ENCODE peak calls at places on chromosomes 3 and 15, in ten cellular contexts. H is lung; Z is naive thymus-derived CD4-positive, alpha-beta T cell; V is colonic mucosa; R is Caco-2; X is ascending aorta; F is adrenal gland; N is heart left ventricle; Q is IMR-90; J is adipocyte. U is an unnamed sample. For H3K9me3 and H3K4me1, the result is how much of the 10 kb centered on the place peaks cover.

GRCh38 chr3:112231727-112232126 is 62.3 kb downstream of the SLC9C1 start:
- DNase-seq in N (no peak), F (no peak), Q (no peak), Z (no peak), R (no peak), J (no peak), H (no peak), V (no peak), X (no peak), U (no peak)

GRCh38 chr3:131501949-131502348 is 822 bp downstream of the MRPL3 start:
- DNase-seq in J (no peak), H (no peak), X (no peak), N (no peak), V (no peak), Q (no peak), R (no peak), Z (no peak), F (no peak), U (no peak)

GRCh38 chr3:191355406-191355805 is 25.1 kb upstream of the UTS2B start:
- DNase-seq in Q (no peak), V (no peak), X (no peak), R (no peak), J (no peak), Z (no peak), H (no peak), F (no peak), N (no peak), U (no peak)

GRCh38 chr15:79990280-79990996 is 19.4 kb upstream of the BCL2A1 start:
- DNase-seq in Q (no peak), R (no peak), X (no peak), F (no peak), V (no peak), J (no peak), H (no peak), Z (no peak), N (no peak), U (no peak)

GRCh38 chr3:149954812-149955211 is 15.9 kb downstream of the PFN2 start:
- DNase-seq in X (no peak), V (no peak), Q (no peak), F (no peak), Z (no peak), J (peak), N (no peak), H (no peak), R (no peak), U (no peak)

GRCh38 chr3:58585994-58586393 is 8.8 kb upstream of the FAM107A start:
- DNase-seq in X (no peak), F (no peak), H (no peak), J (no peak), N (no peak), V (no peak), Z (no peak), R (no peak), Q (no peak), U (peak)

GRCh38 chr15:31261266-31262142 is 65.1 kb upstream of the KLF13 start:
- DNase-seq in N (no peak), H (no peak), F (peak), Z (no peak), R (peak), J (no peak), V (peak), X (no peak), Q (no peak), U (peak)

GRCh38 chr3:150081084-150081483 is 110.4 kb upstream of the PFN2 start:
- DNase-seq in V (no peak), Q (peak), Z (no peak), N (no peak), F (no peak), R (no peak), H (no peak), J (peak), X (no peak), U (no peak)

GRCh38 chr3:38028621-38029361 is 651 bp downstream of the PLCD1 start:
- DNase-seq in N (peak), F (peak), Q (no peak), V (peak), X (no peak), R (no peak), H (no peak), J (peak), Z (no peak), U (peak)

GRCh38 chr3:24344784-24345439 is 149.7 kb downstream of the THRB start:
- DNase-seq in N (no peak), R (no peak), J (no peak), V (no peak), H (no peak), X (no peak), Z (no peak), F (no peak), Q (peak), U (no peak)

GRCh38 chr3:170914690-170915089 is 6.3 kb upstream of the EIF5A2 start:
- DNase-seq in N (no peak), V (no peak), Z (no peak), X (no peak), R (no peak), F (no peak), J (peak), H (no peak), Q (peak), U (no peak)

GRCh38 chr3:50237133-50237651 is 1.2 kb downstream of the GNAI2 start:
- DNase-seq in Q (no peak), R (no peak), F (peak), X (no peak), J (peak), N (peak), H (peak), Z (no peak), V (no peak), U (peak)

GRCh38 chr3:34053631-34054030 is 255.2 kb downstream of the PDCD6IP start:
- DNase-seq in F (no peak), J (peak), Q (peak), V (no peak), Z (no peak), R (no peak), X (no peak), H (no peak), N (no peak), U (no peak)

GRCh38 chr3:186815490-186815889 is 9.2 kb upstream of the RFC4 start:
- DNase-seq in Q (peak), N (no peak), J (peak), Z (no peak), V (no peak), H (no peak), R (no peak), F (no peak), X (no peak), U (no peak)

GRCh38 chr3:43038010-43038409 is 58.9 kb downstream of the GASK1A start:
- DNase-seq in V (no peak), Q (no peak), F (no peak), H (no peak), J (no peak), R (no peak), N (no peak), X (no peak), Z (no peak), U (no peak)

GRCh38 chr3:195041871-195042740 is 228.9 kb downstream of the XXYLT1 start:
- DNase-seq in F (no peak), J (no peak), Q (no peak), N (no peak), X (no peak), Z (no peak), R (no peak), H (no peak), V (no peak), U (peak)

GRCh38 chr3:33437556-33438283 is 2.5 kb downstream of the UBP1 start:
- DNase-seq in J (peak), V (peak), Q (peak), Z (no peak), F (peak), N (peak), H (peak), R (no peak), X (no peak), U (no peak)

GRCh38 chr3:147613710-147614109 is 204.5 kb downstream of the ZIC1 start:
- DNase-seq in R (no peak), J (no peak), N (no peak), V (no peak), Q (no peak), H (no peak), X (no peak), F (no peak), Z (no peak), U (no peak)

GRCh38 chr3:128297401-128298138 is 144.3 kb downstream of the EEFSEC start:
- DNase-seq in R (no peak), Z (no peak), J (peak), X (no peak), F (no peak), H (no peak), V (peak), Q (peak), N (no peak), U (no peak)

GRCh38 chr15:80682201-80682600 is 12.9 kb upstream of the ABHD17C start:
- DNase-seq in J (no peak), X (no peak), H (no peak), Z (no peak), V (peak), N (no peak), Q (no peak), F (no peak), R (no peak), U (no peak)

GRCh38 chr3:24242012-24242698 is 252.5 kb downstream of the THRB start:
- DNase-seq in X (no peak), Q (peak), H (no peak), R (no peak), Z (no peak), V (no peak), N (no peak), F (peak), J (peak), U (no peak)

GRCh38 chr15:79682285-79682684 is 214.5 kb downstream of the MTHFS start:
- DNase-seq in R (no peak), F (peak), H (no peak), J (peak), X (no peak), V (no peak), N (peak), Z (no peak), Q (peak), U (peak)

GRCh38 chr15:66842710-66843441 is 140.8 kb downstream of the SMAD6 start:
- DNase-seq in N (peak), F (peak), X (no peak), V (peak), Q (peak), J (peak), Z (no peak), R (peak), H (peak), U (peak)

GRCh38 chr3:132231633-132232032 is 85.6 kb upstream of the ACP3 start:
- DNase-seq in X (no peak), H (no peak), J (peak), N (no peak), F (no peak), R (no peak), V (no peak), Q (peak), Z (no peak), U (no peak)

GRCh38 chr15:47366884-47367283 is 350.4 kb upstream of the SEMA6D start:
- DNase-seq in Q (peak), R (no peak), Z (no peak), H (no peak), F (no peak), N (no peak), V (no peak), X (no peak), J (no peak), U (no peak)

GRCh38 chr15:29125382-29126207 is 144.0 kb downstream of the NSMCE3 start:
- DNase-seq in J (no peak), Z (no peak), F (no peak), Q (no peak), X (no peak), H (no peak), N (peak), R (no peak), V (no peak), U (peak)

GRCh38 chr3:99783009-99783573 is 34.6 kb upstream of the CMSS1 start:
- DNase-seq in Q (peak), Z (no peak), H (no peak), X (no peak), R (no peak), V (no peak), N (no peak), F (no peak), J (peak), U (no peak)

GRCh38 chr3:67458406-67458805 is 196.0 kb downstream of the SUCLG2 start:
- DNase-seq in X (no peak), V (no peak), N (no peak), F (no peak), J (peak), Q (peak), H (no peak), Z (no peak), R (no peak), U (no peak)

GRCh38 chr15:59138243-59138642 is 33.3 kb downstream of the CCNB2 start:
- DNase-seq in Z (peak), V (peak), N (no peak), H (no peak), X (no peak), R (peak), J (peak), F (peak), Q (peak), U (no peak)

GRCh38 chr15:91118796-91119590 is 18.9 kb downstream of the SV2B start:
- DNase-seq in R (no peak), Q (no peak), V (no peak), Z (no peak), J (no peak), X (no peak), N (no peak), H (no peak), F (no peak), U (no peak)

GRCh38 chr3:46516521-46516920 is 18.7 kb downstream of the RTP3 start:
- DNase-seq in X (no peak), R (no peak), Z (no peak), V (no peak), F (no peak), Q (no peak), N (no peak), J (no peak), H (no peak), U (no peak)

GRCh38 chr3:160635213-160635612 is 41.7 kb upstream of the ARL14 start:
- DNase-seq in J (no peak), X (no peak), R (no peak), Z (no peak), H (no peak), F (no peak), N (no peak), Q (no peak), V (no peak), U (no peak)

GRCh38 chr3:36124118-36124796 is 256.0 kb upstream of the STAC start:
- DNase-seq in N (no peak), X (no peak), Z (no peak), R (peak), F (peak), Q (peak), V (no peak), H (no peak), J (peak), U (no peak)

GRCh38 chr15:82611348-82611747 is 35.8 kb downstream of the CPEB1 start:
- DNase-seq in R (no peak), Q (no peak), X (no peak), J (no peak), N (no peak), V (no peak), Z (no peak), H (no peak), F (no peak), U (no peak)

GRCh38 chr3:37909067-37909911 is 47.6 kb downstream of the CTDSPL start:
- DNase-seq in N (no peak), H (no peak), F (no peak), R (no peak), Z (no peak), J (no peak), V (no peak), Q (peak), X (no peak), U (no peak)

GRCh38 chr3:124772081-124772831 is 42.0 kb downstream of the UMPS start:
- DNase-seq in Z (no peak), J (peak), H (no peak), Q (peak), X (no peak), F (peak), V (peak), R (no peak), N (peak), U (peak)

GRCh38 chr3:193114431-193115340 is 126.3 kb upstream of the PLAAT1 start:
- DNase-seq in Q (no peak), X (no peak), N (no peak), Z (no peak), R (no peak), H (no peak), J (no peak), V (no peak), F (no peak), U (no peak)

DNA sequence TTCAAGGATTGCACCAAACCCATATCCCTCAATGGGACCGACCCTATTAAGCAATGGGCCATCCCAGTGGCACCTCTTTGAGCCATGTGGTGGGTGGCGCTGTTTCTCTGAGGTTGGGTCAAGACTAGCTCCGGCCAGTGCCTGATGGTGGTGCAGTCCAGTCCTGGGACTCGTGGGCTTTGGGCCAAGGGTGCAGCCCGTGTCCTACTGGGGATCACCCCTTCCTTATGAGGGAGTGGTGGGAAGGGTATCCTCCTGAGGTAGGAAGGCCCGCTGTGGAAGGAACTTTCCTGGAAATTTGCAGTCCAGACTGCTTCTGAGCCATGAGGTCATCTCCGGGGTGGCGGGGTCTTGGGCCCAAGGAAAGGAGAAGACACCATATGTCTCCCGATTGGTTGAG is 231.6 kb downstream of the SNRPN start:
- DNase-seq in J (no peak), X (no peak), H (no peak), V (no peak), Z (no peak), R (no peak), Q (no peak), N (peak), F (no peak), U (no peak)
- H3K9me3 ChIP-seq in J (under half), X (under half), H (under half), V (under half), Z (under half), R (half or more), Q (half or more), N (under half), F (under half), U (under half)

GRCh38 chr15:63514533-63514943 is 10.1 kb downstream of the USP3 start:
- DNase-seq in F (peak), Z (no peak), N (no peak), Q (peak), H (no peak), R (no peak), X (no peak), J (peak), V (no peak), U (no peak)
- H3K4me1 ChIP-seq in F (half or more), Z (half or more), N (half or more), Q (under half), H (under half), R (under half), X (under half), J (half or more), V (under half), U (under half)

DNA sequence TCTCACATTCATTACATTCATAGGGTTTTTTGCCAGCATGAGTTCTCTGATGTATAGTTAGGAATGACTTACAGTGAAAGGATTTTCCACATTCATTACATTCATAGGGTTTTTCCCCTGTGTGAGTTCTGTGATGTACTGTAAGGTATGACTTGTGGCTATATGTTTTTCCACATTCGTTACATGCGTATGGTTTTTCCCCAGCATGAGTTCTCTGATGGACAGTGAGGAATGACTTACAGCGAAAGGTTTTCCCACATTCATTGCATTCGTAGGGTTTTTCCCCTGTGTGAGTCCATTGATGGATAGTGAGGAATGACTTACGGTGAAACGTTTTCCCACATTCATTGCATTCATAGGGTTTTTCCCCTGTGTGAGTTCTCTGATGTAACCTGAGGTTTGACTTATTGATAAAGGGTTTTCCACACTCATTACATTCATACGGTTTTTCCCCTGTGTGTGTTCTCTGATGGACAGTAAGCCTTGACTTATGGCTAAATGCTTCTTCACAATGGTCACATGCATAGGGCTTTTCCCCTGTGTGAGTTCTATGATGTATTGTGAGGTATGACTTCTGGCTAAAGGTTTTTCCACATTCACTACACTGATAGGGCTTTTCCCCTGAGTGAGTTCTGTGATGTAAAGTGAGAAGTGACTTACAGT is 47.4 kb downstream of the ZNF717 start:
- DNase-seq in V (no peak), R (no peak), Z (no peak), J (peak), X (no peak), Q (peak), N (no peak), H (no peak), F (no peak), U (no peak)
- H3K9me3 ChIP-seq in V (under half), R (under half), Z (under half), J (half or more), X (half or more), Q (half or more), N (under half), H (half or more), F (half or more), U (half or more)

GRCh38 chr3:48475188-48475587 is 28.7 kb downstream of the ATRIP start:
- DNase-seq in X (no peak), J (no peak), V (no peak), Z (no peak), Q (no peak), F (no peak), N (no peak), R (no peak), H (no peak), U (peak)

GRCh38 chr3:48474619-48475018 is 28.1 kb downstream of the ATRIP start:
- DNase-seq in J (no peak), Z (no peak), X (no peak), Q (no peak), R (peak), F (peak), N (no peak), V (no peak), H (no peak), U (peak)

GRCh38 chr3:48472923-48473616 is 26.5 kb downstream of the ATRIP start:
- DNase-seq in Z (peak), F (peak), V (peak), X (peak), Q (peak), J (peak), H (peak), R (peak), N (peak), U (peak)

GRCh38 chr3:48472673-48472922 is 26.1 kb downstream of the ATRIP start:
- DNase-seq in X (no peak), Q (no peak), N (no peak), R (peak), J (no peak), Z (no peak), V (peak), F (no peak), H (no peak), U (no peak)

DNA sequence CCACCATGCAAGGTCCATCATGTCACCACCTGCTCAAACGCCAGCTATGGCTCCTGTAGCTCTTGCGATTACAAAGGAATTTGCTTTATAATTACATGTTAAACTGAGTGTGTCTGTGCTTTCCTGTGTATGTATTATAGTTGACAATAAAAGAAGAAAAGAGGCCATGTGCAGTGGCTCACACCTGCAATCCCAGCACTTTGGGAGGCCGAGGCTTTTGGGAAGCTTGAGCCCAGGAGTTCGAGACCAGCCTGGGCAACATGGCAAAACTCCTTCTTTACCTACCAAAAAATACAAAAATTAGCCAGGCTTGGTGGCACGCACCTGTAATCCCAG is 27.0 kb downstream of the ATRIP start:
- DNase-seq in N (no peak), R (no peak), Q (no peak), X (no peak), J (no peak), H (no peak), F (no peak), Z (no peak), V (no peak), U (no peak)
- H3K4me1 ChIP-seq in N (half or more), R (under half), Q (under half), X (under half), J (under half), H (under half), F (under half), Z (half or more), V (under half), U (under half)

U was measured in kidney.